ENCODE peak calls at places on chromosomes 7 and 10, in six cellular contexts. L is HepG2, P is K562, E is HCT116, Q is GM23338, V is Panc1. G is an unnamed sample.
A peak's percentile ranks its signal among the peaks of the same experiment; 100 is the strongest.

GRCh38 chr10:72800000-72800740 is 93.4 kb upstream of the OIT3 start:
- DNase-seq in L (peak; percentile 78), P (peak; percentile 17), E (no peak), Q (peak; percentile 33), V (no peak), G (no peak)

GRCh38 chr7:17986826-17987225 is 40.8 kb downstream of the PRPS1L1 start:
- DNase-seq in L (no peak), P (no peak), E (no peak), Q (no peak), V (no peak), G (no peak)

GRCh38 chr7:30475580-30475979 is 3.0 kb downstream of the NOD1 start:
- DNase-seq in L (no peak), P (no peak), E (no peak), Q (no peak), V (no peak), G (no peak)

GRCh38 chr7:134365341-134366054 is 48.8 kb upstream of the SLC35B4 start:
- DNase-seq in L (no peak), P (peak; percentile 51), E (no peak), Q (no peak), V (no peak), G (peak; percentile 78)

GRCh38 chr7:17952387-17952786 is 12.1 kb upstream of the SNX13 start:
- DNase-seq in L (no peak), P (no peak), E (no peak), Q (no peak), V (no peak), G (no peak)

GRCh38 chr10:79235765-79236755 is 111.2 kb upstream of the PPIF start:
- DNase-seq in L (no peak), P (no peak), E (no peak), Q (peak; percentile 77), V (no peak), G (no peak)

GRCh38 chr7:143416565-143417149 is 8.0 kb upstream of the EPHA1 start:
- DNase-seq in L (peak; percentile 48), P (peak; percentile 78), E (peak; percentile 48), Q (peak; percentile 75), V (no peak), G (peak; percentile 44)

GRCh38 chr10:112689327-112689726 is 242.3 kb downstream of the VTI1A start:
- DNase-seq in L (peak; percentile 16), P (peak; percentile 6), E (peak; percentile 10), Q (peak; percentile 71), V (no peak), G (peak; percentile 63)

GRCh38 chr7:3117488-3118228 is 74.0 kb upstream of the CARD11 start:
- DNase-seq in L (no peak), P (no peak), E (no peak), Q (no peak), V (no peak), G (no peak)

GRCh38 chr7:1752771-1753562 is 82.9 kb downstream of the ELFN1 start:
- DNase-seq in L (no peak), P (no peak), E (no peak), Q (no peak), V (no peak), G (no peak)

GRCh38 chr10:1381339-1381738 is 325.2 kb downstream of the WDR37 start:
- DNase-seq in L (no peak), P (no peak), E (no peak), Q (no peak), V (no peak), G (no peak)

GRCh38 chr7:105621617-105622016 is 40.3 kb upstream of the EFCAB10 start:
- DNase-seq in L (no peak), P (no peak), E (no peak), Q (no peak), V (no peak), G (no peak)

GRCh38 chr10:132064082-132064755 is 1.5 kb upstream of the JAKMIP3 start:
- DNase-seq in L (no peak), P (no peak), E (no peak), Q (no peak), V (no peak), G (no peak)

GRCh38 chr7:157431951-157432540 is 95.2 kb downstream of the DNAJB6 start:
- DNase-seq in L (no peak), P (no peak), E (no peak), Q (no peak), V (no peak), G (no peak)

GRCh38 chr7:101315336-101315735 is 6.3 kb downstream of the IFT22 start:
- DNase-seq in L (peak; percentile 55), P (peak; percentile 54), E (peak; percentile 38), Q (peak; percentile 86), V (no peak), G (peak; percentile 59)

GRCh38 chr7:101912711-101913110 is 95.3 kb downstream of the CUX1 start:
- DNase-seq in L (no peak), P (no peak), E (no peak), Q (no peak), V (no peak), G (no peak)

GRCh38 chr10:52541082-52541481 is 227.0 kb downstream of the DKK1 start:
- DNase-seq in L (no peak), P (no peak), E (no peak), Q (no peak), V (no peak), G (no peak)

GRCh38 chr7:24824896-24825295 is 67.6 kb upstream of the GSDME start:
- DNase-seq in L (no peak), P (no peak), E (no peak), Q (no peak), V (no peak), G (no peak)

GRCh38 chr10:73655990-73656298 is at the start of gene SYNPO2L:
- DNase-seq in L (no peak), P (no peak), E (no peak), Q (no peak), V (no peak), G (no peak)

GRCh38 chr7:101169838-101170531 is 4.6 kb upstream of the VGF start:
- DNase-seq in L (peak; percentile 31), P (peak; percentile 77), E (no peak), Q (peak; percentile 83), V (no peak), G (no peak)

GRCh38 chr10:21467633-21468032 is 57.8 kb downstream of the SKIDA1 start:
- DNase-seq in L (no peak), P (no peak), E (no peak), Q (no peak), V (no peak), G (no peak)

GRCh38 chr7:14761506-14762296 is 140.8 kb downstream of the DGKB start:
- DNase-seq in L (no peak), P (no peak), E (no peak), Q (no peak), V (no peak), G (no peak)

GRCh38 chr10:71451754-71452153 is 55.0 kb downstream of the CDH23 start:
- DNase-seq in L (no peak), P (no peak), E (no peak), Q (no peak), V (no peak), G (no peak)

GRCh38 chr7:30252885-30253795 is 31.3 kb upstream of the ZNRF2 start:
- DNase-seq in L (no peak), P (no peak), E (no peak), Q (no peak), V (no peak), G (no peak)

GRCh38 chr7:127953966-127954365 is 77.3 kb downstream of the LRRC4 start:
- DNase-seq in L (no peak), P (no peak), E (no peak), Q (no peak), V (no peak), G (no peak)

GRCh38 chr7:92058040-92058439 is 76.2 kb downstream of the CYP51A1 start:
- DNase-seq in L (no peak), P (no peak), E (no peak), Q (no peak), V (no peak), G (no peak)
- TF ChIP-seq REST in L (no peak), P (no peak), E (no peak), Q (no peak), V (no peak), G (no peak)

GRCh38 chr10:126374435-126374834 is 13.8 kb downstream of the ADAM12 start:
- DNase-seq in L (no peak), P (no peak), E (no peak), Q (no peak), V (no peak), G (no peak)

GRCh38 chr10:126375299-126375698 is 13.0 kb downstream of the ADAM12 start:
- DNase-seq in L (no peak), P (no peak), E (no peak), Q (no peak), V (no peak), G (no peak)

GRCh38 chr10:126373137-126373536 is 15.1 kb downstream of the ADAM12 start:
- DNase-seq in L (no peak), P (no peak), E (no peak), Q (no peak), V (no peak), G (no peak)

GRCh38 chr10:126373982-126374381 is 14.3 kb downstream of the ADAM12 start:
- DNase-seq in L (no peak), P (no peak), E (no peak), Q (no peak), V (no peak), G (no peak)

GRCh38 chr10:126372359-126372758 is 15.9 kb downstream of the ADAM12 start:
- DNase-seq in L (no peak), P (no peak), E (no peak), Q (no peak), V (no peak), G (no peak)
- H3K27ac ChIP-seq in L (no peak overlapping the region), P (no peak overlapping the region), E (no peak overlapping the region), Q (no peak overlapping the region), V (no peak overlapping the region), G (no peak overlapping the region)

DNA sequence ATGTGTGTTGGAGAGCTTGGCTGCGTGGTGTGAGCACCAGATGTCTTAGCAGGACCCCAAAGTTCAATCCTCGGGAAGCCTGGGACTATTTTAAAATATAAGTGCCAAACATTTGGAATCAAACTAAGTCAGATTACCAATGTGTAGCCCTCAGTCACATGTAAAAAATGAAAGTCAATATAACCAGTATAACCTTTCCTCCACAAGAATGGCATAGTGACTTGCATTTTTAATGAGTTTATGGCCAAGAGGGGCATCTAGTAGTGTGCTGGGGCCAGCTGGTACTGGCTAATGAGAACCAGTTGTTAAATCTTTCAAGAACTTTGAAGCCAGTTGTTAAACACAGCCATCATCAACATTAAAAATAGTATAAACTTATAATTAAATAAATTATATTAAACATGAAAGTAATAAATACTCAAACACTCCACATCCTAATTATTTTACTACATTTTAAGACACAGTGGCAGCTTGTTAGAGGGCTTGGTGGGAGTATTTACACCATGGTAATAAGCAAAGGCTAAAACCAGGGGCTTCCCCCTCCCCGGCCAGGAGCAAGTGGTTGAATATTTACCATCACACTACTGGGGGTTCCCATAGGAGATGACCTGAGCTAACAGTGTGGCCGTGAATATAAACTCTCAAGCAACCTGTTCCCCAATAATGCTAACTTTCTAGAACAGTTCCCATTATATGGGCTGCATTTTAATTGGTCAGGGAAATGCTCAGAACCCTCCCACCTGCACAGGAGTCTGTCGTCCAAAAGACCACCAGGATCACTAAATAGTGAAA is 7.9 kb upstream of the FAM170B start:
- DNase-seq in L (no peak), P (no peak), E (no peak), Q (no peak), V (no peak), G (no peak)
- H3K4me1 ChIP-seq in L (no peaks in the 10 kb centered on the region), P (no peaks in the 10 kb centered on the region), E (peaks cover 10% of the 10 kb centered on the region), Q (peaks cover 11% of the 10 kb centered on the region), V (no peaks in the 10 kb centered on the region), G (peaks cover 18% of the 10 kb centered on the region)

DNA sequence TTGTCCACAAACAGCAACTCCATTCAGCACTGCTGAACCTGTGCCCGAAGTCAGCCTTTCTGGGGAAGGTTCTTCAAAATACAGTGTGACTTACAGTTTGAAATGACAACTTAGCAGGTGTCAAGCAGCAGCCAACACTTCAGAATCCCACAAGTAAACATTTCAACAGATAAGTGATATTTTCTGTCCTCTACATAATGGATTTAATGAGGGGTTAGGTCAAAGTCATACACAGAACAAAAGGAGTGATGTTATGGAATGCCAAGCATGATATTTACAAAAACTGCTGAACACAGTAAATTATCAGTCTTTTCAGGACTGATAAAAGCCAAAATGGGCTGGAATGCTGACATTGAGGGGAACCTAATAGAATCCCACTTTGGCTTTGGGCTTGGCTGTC is 77.6 kb upstream of the JAZF1 start:
- DNase-seq in L (no peak), P (no peak), E (no peak), Q (no peak), V (no peak), G (no peak)
- TF ChIP-seq REST in L (no peak), P (no peak), E (no peak), Q (no peak), V (no peak), G (no peak)

G was measured in A549.